ENCODE peak calls at places on chromosomes 4 and X, in ten cellular contexts. P is neuronal stem cell, T is iPS DF 6.9, X is AG04450, D is neural progenitor cell, H is PC-9, O is RWPE2, F is HepG2, G is astrocyte, Q is right cardiac atrium. S is an unnamed sample.

GRCh38 chrX:3540105-3540504 is 173.3 kb downstream of the PRKX start:
- DNase-seq in X (no peak), Q (no peak), O (no peak), P (no peak), G (no peak), T (no peak), D (no peak), F (no peak), H (no peak), S (no peak)

GRCh38 chr4:16794816-16795445 is 103.5 kb downstream of the LDB2 start:
- DNase-seq in X (no peak), G (peak), D (peak), T (peak), F (peak), Q (peak), H (no peak), O (no peak), P (peak), S (no peak)

GRCh38 chrX:45807572-45808425 is 607.1 kb upstream of the DIPK2B start:
- DNase-seq in P (peak), T (no peak), F (no peak), Q (no peak), H (no peak), O (no peak), G (peak), D (peak), X (no peak), S (no peak)

GRCh38 chr4:72326692-72327632 is 242.1 kb downstream of the ADAMTS3 start:
- DNase-seq in F (peak), X (no peak), H (no peak), G (peak), T (no peak), O (no peak), Q (no peak), D (peak), P (no peak), S (no peak)

GRCh38 chr4:146317783-146318182 is 103.4 kb downstream of the REELD1 start:
- DNase-seq in P (no peak), G (no peak), O (no peak), H (no peak), X (no peak), F (no peak), Q (no peak), T (no peak), D (no peak), S (no peak)

GRCh38 chr4:88033309-88033708 is 25.9 kb downstream of the PKD2 start:
- DNase-seq in G (peak), X (peak), T (peak), H (peak), O (no peak), D (peak), P (peak), F (peak), Q (no peak), S (no peak)

GRCh38 chr4:123838426-123838825 is 441.8 kb downstream of the SPRY1 start:
- DNase-seq in H (no peak), G (no peak), P (no peak), T (no peak), Q (no peak), O (no peak), X (no peak), F (no peak), D (no peak), S (no peak)

GRCh38 chr4:132346016-132346415 is 803.1 kb upstream of the PCDH10 start:
- DNase-seq in H (no peak), Q (no peak), T (no peak), D (no peak), O (no peak), P (no peak), X (no peak), G (no peak), F (no peak), S (no peak)

GRCh38 chr4:14168919-14169318 is 541.4 kb upstream of the BOD1L1 start:
- DNase-seq in T (no peak), Q (peak), G (peak), F (no peak), D (no peak), H (peak), O (peak), P (no peak), X (peak), S (no peak)

GRCh38 chr4:148059617-148060180 is 327.8 kb downstream of the ARHGAP10 start:
- DNase-seq in D (no peak), Q (no peak), O (no peak), F (no peak), P (no peak), G (no peak), X (no peak), T (no peak), H (no peak), S (no peak)

GRCh38 chrX:21943460-21944135 is 3.1 kb downstream of the SMS start:
- DNase-seq in G (peak), P (no peak), T (no peak), X (peak), O (no peak), Q (no peak), F (no peak), D (no peak), H (peak), S (no peak)

GRCh38 chrX:101347859-101348451 is 587 bp downstream of the TIMM8A start:
- DNase-seq in O (no peak), Q (no peak), F (peak), H (no peak), P (no peak), D (no peak), G (peak), X (no peak), T (no peak), S (no peak)

GRCh38 chrX:132480581-132481203 is 8.1 kb downstream of the MBNL3 start:
- DNase-seq in F (peak), P (no peak), X (no peak), Q (no peak), G (peak), H (peak), D (no peak), T (no peak), O (no peak), S (no peak)
- H3K27ac ChIP-seq in F (peak), P (no peak), X (no peak), Q (peak), G (no peak), H (peak), D (no peak), T (no peak), O (peak), S (peak)

GRCh38 chr4:38119663-38120374 is 159.6 kb downstream of the PTTG2 start:
- DNase-seq in P (no peak), H (peak), D (no peak), G (peak), Q (peak), X (peak), F (no peak), T (no peak), O (no peak), S (no peak)
- H3K27ac ChIP-seq in P (no peak), H (peak), D (no peak), G (peak), Q (no peak), X (peak), F (no peak), T (no peak), O (peak), S (no peak)

DNA sequence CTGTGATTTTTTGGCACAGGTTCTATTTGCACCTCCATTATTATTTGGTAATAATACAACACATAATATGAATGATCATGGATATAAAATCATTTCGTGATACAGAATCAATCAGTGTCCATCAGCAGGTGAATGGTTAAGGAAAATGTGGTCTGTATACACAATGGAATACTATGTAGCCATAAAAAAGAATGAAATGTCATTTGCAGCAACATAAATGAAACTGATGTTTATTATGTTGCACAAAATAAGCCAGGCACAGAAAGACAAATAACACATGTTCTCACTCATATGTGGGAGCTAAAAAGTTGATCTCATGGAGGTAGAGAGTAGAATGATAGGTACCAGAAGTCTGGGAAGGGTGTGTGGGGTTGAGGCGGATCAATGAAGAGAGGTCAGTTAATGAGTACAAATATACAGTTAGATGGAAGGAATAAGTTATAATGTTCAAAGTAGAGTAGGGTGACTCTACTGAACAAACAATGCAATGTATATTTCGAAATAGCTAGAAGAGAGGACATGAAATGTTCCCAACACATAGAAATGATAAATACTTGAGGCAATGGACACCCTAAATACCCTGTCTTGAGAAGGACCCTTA is 1.1 kb upstream of the SMARCA1 start:
- DNase-seq in P (no peak), F (peak), O (no peak), G (no peak), X (no peak), T (no peak), D (no peak), H (no peak), Q (no peak), S (no peak)
- H3K27ac ChIP-seq in P (no peak), F (peak), O (no peak), G (no peak), X (no peak), T (no peak), D (peak), H (no peak), Q (no peak), S (no peak)

DNA sequence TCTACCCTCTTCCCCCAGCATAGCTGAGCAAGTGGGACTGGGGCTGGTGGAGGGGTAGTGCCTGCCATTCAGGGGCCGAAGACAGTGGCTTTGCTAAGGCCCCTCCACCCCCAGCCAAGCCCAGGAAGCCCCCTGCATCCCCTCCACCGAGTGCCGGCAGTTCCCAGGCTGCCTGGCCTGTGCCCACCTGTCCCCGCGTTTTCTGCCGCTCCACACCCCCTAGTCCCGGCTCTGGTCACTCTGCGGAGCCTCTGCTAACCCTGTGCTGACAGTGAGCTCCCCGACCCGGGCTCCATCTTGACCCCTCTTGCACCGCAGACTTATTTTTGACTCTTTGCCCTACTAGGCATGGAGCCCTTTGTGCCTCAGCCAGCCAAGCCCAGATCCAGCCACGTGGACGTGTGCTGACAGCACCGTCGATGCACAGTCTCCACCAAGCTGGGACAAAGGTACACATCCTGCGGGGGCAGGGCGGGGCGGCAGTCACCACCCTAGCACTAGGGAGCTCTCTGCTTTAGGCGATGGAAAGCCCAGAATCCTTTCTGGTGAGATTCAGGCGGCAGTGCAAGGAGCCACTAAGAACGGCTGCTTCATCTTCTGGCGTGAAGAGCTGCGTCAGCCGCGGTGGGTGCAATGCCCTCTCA is 96.6 kb downstream of the PHKA2 start:
- DNase-seq in F (no peak), D (no peak), T (no peak), Q (peak), X (no peak), H (no peak), G (no peak), O (no peak), P (no peak), S (no peak)
- H3K27ac ChIP-seq in F (no peak), D (no peak), T (no peak), Q (peak), X (no peak), H (no peak), G (no peak), O (peak), P (no peak), S (no peak)

GRCh38 chrX:16797841-16798240 is 11.6 kb downstream of the TXLNG start:
- DNase-seq in F (no peak), T (no peak), P (no peak), O (no peak), D (no peak), X (no peak), Q (no peak), G (no peak), H (no peak), S (no peak)
- H3K27ac ChIP-seq in F (no peak), T (no peak), P (no peak), O (no peak), D (no peak), X (no peak), Q (no peak), G (no peak), H (no peak), S (no peak)